ENCODE peak calls at places on chromosome 7, in five cellular contexts. R is substantia nigra, S is fibroblast of lung, G is adrenal gland, H is aorta. E is an unnamed sample.

GRCh38 chr7:158143196-158144120 is 444.2 kb downstream of the PTPRN2 start:
- DNase-seq in S (no peak), H (peak), R (no peak), G (no peak), E (no peak)

GRCh38 chr7:885261-885892 is 9.0 kb downstream of the GET4 start:
- DNase-seq in H (peak), R (no peak), G (no peak), S (no peak), E (no peak)

GRCh38 chr7:3892167-3892566 is 591.1 kb downstream of the SDK1 start:
- DNase-seq in G (no peak), S (no peak), R (no peak), H (no peak), E (no peak)

GRCh38 chr7:87511510-87511909 is 36.0 kb upstream of the ABCB4 start:
- DNase-seq in S (no peak), H (no peak), R (no peak), G (no peak), E (no peak)

GRCh38 chr7:116322541-116322940 is 112.2 kb downstream of the TES start:
- DNase-seq in S (peak), H (no peak), R (no peak), G (no peak), E (no peak)

GRCh38 chr7:67022501-67022900 is 25.9 kb downstream of the TYW1 start:
- DNase-seq in R (no peak), S (no peak), G (no peak), H (no peak), E (no peak)

GRCh38 chr7:104652434-104652833 is 324.0 kb downstream of the LHFPL3 start:
- DNase-seq in H (no peak), S (no peak), G (no peak), R (no peak), E (no peak)

GRCh38 chr7:120583835-120584586 is 273.9 kb downstream of the TSPAN12 start:
- DNase-seq in R (no peak), H (no peak), G (no peak), S (peak), E (no peak)

GRCh38 chr7:105906169-105906568 is 29.8 kb upstream of the ATXN7L1 start:
- DNase-seq in H (no peak), G (no peak), S (no peak), R (no peak), E (no peak)

GRCh38 chr7:106012935-106013439 is 49.9 kb downstream of the CDHR3 start:
- DNase-seq in G (no peak), S (peak), R (no peak), H (no peak), E (no peak)

GRCh38 chr7:122628651-122629411 is 70.1 kb downstream of the RNF133 start:
- DNase-seq in S (peak), H (no peak), G (no peak), R (no peak), E (no peak)

GRCh38 chr7:128796325-128796724 is 4.6 kb downstream of the CCDC136 start:
- DNase-seq in H (no peak), G (no peak), R (no peak), S (peak), E (no peak)

GRCh38 chr7:22442187-22442886 is 57.7 kb downstream of the STEAP1B start:
- DNase-seq in G (no peak), R (no peak), S (no peak), H (no peak), E (no peak)

GRCh38 chr7:12212051-12212485 is 974 bp downstream of the TMEM106B start:
- DNase-seq in R (no peak), G (peak), S (peak), H (no peak), E (no peak)

GRCh38 chr7:75534727-75535307 is 42.7 kb downstream of the SPDYE5 start:
- DNase-seq in H (no peak), S (peak), G (no peak), R (no peak), E (no peak)

GRCh38 chr7:39530996-39531395 is 35.2 kb upstream of the YAE1 start:
- DNase-seq in G (no peak), R (no peak), S (no peak), H (no peak), E (no peak)

GRCh38 chr7:115748123-115748738 is 282.3 kb downstream of the TFEC start:
- DNase-seq in S (no peak), G (no peak), H (no peak), R (no peak), E (no peak)

GRCh38 chr7:154409703-154410311 is 357.6 kb downstream of the DPP6 start:
- DNase-seq in R (no peak), H (no peak), S (peak), G (no peak), E (no peak)

GRCh38 chr7:155090647-155091046 is 20.5 kb downstream of the HTR5A start:
- DNase-seq in H (no peak), G (no peak), R (no peak), S (no peak), E (no peak)

GRCh38 chr7:11592699-11593098 is 239.3 kb downstream of the THSD7A start:
- DNase-seq in G (no peak), R (no peak), S (peak), H (no peak), E (no peak)

GRCh38 chr7:27148776-27149641 is 1.4 kb upstream of the HOXA6 start:
- DNase-seq in G (peak), S (no peak), H (no peak), R (no peak), E (no peak)

GRCh38 chr7:135991322-135991721 is 14.2 kb upstream of the MTPN start:
- DNase-seq in R (no peak), H (no peak), S (peak), G (no peak), E (no peak)

GRCh38 chr7:99126921-99127553 is 16.9 kb downstream of the SMURF1 start:
- DNase-seq in S (no peak), G (peak), R (no peak), H (no peak), E (no peak)

GRCh38 chr7:29281782-29282541 is 87.4 kb downstream of the CHN2 start:
- DNase-seq in H (no peak), R (peak), G (no peak), S (peak), E (peak)

GRCh38 chr7:1455241-1455939 is 3.9 kb downstream of the MICALL2 start:
- DNase-seq in R (no peak), G (no peak), S (no peak), H (no peak), E (no peak)

GRCh38 chr7:80781146-80781545 is 137.7 kb downstream of the SEMA3C start:
- DNase-seq in R (no peak), S (no peak), H (no peak), G (no peak), E (no peak)

GRCh38 chr7:84379446-84379845 is 184.9 kb upstream of the SEMA3A start:
- DNase-seq in G (no peak), H (no peak), R (no peak), S (no peak), E (no peak)

GRCh38 chr7:29265208-29265923 is 70.8 kb downstream of the CHN2 start:
- DNase-seq in S (peak), H (no peak), R (no peak), G (peak), E (no peak)

GRCh38 chr7:97064972-97065587 is 40.4 kb upstream of the DLX5 start:
- DNase-seq in G (peak), S (peak), R (no peak), H (no peak), E (no peak)

GRCh38 chr7:157637216-157637954 is 300.6 kb downstream of the DNAJB6 start:
- DNase-seq in H (no peak), G (no peak), S (no peak), R (no peak), E (no peak)

GRCh38 chr7:11786186-11786585 is 45.8 kb downstream of the THSD7A start:
- DNase-seq in G (no peak), S (peak), H (no peak), R (no peak), E (no peak)

GRCh38 chr7:8283968-8284367 is 22.0 kb upstream of the ICA1 start:
- DNase-seq in G (no peak), R (no peak), S (no peak), H (no peak), E (no peak)

GRCh38 chr7:3168370-3168769 is 124.7 kb upstream of the CARD11 start:
- DNase-seq in G (no peak), R (no peak), S (no peak), H (no peak), E (no peak)

GRCh38 chr7:111352319-111352718 is 210.0 kb downstream of the IMMP2L start:
- DNase-seq in S (no peak), G (no peak), H (no peak), R (no peak), E (no peak)

GRCh38 chr7:13198741-13199140 is 511.3 kb downstream of the ARL4A start:
- DNase-seq in H (no peak), S (peak), G (no peak), R (no peak), E (no peak)

GRCh38 chr7:131424219-131424822 is 96.6 kb downstream of the MKLN1 start:
- DNase-seq in H (no peak), S (peak), G (no peak), R (no peak), E (no peak)

GRCh38 chr7:129502708-129503685 is 666 bp downstream of the SMKR1 start:
- DNase-seq in G (no peak), R (no peak), H (no peak), S (no peak), E (no peak)

GRCh38 chr7:142560166-142560565 is 189.1 kb upstream of the PRSS1 start:
- DNase-seq in H (no peak), S (peak), R (no peak), G (no peak), E (no peak)
- H3K27ac ChIP-seq in H (no peak), S (peak), R (no peak), G (no peak), E (no peak)

DNA sequence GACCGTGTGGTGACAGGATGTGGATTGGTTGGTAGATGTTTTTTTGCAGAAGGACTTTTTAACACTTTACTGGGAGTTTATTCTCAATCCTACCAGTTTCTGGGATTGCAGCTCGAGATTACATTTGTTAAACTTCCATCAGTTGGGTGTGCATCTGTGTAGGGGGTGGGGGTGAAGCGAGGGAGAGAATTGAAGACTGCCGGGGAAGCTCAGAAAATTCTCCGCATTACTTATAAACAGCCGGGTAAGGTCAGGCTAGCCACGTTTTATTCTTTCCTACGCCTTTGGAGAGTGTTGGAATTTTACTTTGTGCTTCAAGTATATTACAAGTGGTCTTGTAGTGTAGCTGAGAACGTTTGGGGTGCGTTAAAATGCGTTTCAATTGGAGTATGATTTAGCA is 1.1 kb downstream of the PALS2 start:
- DNase-seq in S (peak), R (no peak), H (no peak), G (no peak), E (no peak)
- H3K27ac ChIP-seq in S (peak), R (no peak), H (no peak), G (peak), E (no peak)

DNA sequence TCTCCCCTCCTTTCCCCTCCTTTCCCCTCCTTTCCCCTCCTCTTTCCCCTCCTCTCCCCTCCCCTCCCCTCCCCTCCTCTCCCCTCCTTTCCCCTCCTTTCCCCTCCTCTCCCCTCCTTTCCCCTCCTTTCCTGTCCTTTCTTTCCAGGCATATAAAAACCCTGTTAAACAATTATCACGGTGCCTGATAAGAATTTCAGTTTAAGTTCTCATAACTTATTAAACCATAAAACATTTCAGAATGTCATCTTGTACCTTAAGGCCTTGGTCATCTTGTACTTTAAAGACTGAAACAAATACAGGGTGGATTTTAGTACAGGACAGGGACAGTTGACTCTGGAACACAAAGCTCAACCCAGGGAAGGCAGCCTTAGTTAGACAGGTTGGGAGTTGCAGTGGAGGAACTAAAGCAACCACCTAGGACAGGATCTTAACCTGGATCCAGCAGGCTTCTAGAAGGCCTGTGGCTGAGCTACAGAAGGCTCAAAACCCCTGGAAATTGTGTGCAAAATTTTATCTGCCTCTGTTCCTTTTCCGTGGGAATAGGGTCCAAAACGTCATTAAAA is 1.2 kb downstream of the AGR3 start:
- DNase-seq in H (no peak), R (no peak), G (no peak), S (no peak), E (no peak)
- H3K27ac ChIP-seq in H (no peak), R (no peak), G (no peak), S (no peak), E (no peak)

GRCh38 chr7:140640727-140641531 is at the start of gene DENND2A:
- DNase-seq in G (no peak), S (peak), H (peak), R (peak), E (peak)

GRCh38 chr7:140639366-140640053 is 1.1 kb downstream of the DENND2A start:
- DNase-seq in R (no peak), G (no peak), H (peak), S (peak), E (peak)

GRCh38 chr7:140638311-140638791 is 2.3 kb downstream of the DENND2A start:
- DNase-seq in S (peak), G (no peak), H (peak), R (no peak), E (no peak)

GRCh38 chr7:140641532-140642191 is 1.0 kb upstream of the DENND2A start:
- DNase-seq in S (no peak), R (no peak), G (no peak), H (peak), E (no peak)

DNA sequence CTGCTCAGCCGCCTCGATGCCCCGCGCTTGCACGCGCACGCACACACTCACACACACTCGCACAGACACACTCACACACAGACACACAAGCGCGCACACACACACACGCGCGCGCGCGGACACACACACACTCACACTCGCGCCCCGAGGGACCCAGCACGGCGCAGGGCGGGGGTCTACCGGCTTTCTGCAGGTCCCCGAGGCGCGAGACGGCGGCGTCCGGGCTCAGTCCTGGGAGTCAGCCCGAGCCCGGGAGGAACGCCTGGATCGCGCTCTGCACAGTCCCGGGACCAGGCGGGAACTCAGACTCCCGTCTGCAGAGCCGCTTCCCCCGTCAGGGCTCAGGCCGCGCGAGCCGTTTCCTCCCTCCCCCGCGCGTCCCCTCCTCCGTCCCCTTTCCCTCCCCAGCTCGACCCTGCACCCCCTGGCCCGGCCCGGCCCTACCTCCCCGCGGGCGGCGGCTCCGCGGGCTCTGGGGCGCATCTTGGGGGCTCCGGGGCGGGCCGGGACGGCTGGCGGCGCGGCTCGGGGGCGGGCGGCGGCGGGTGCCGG is 477 bp downstream of the DENND2A start:
- DNase-seq in R (no peak), G (no peak), S (peak), H (peak), E (peak)
- H3K27ac ChIP-seq in R (peak), G (peak), S (peak), H (no peak), E (peak)

GRCh38 chr7:79157281-79157680 is 296.2 kb downstream of the MAGI2 start:
- DNase-seq in S (no peak), R (no peak), G (no peak), H (no peak), E (no peak)
- H3K27ac ChIP-seq in S (no peak), R (no peak), G (no peak), H (no peak), E (no peak)

DNA sequence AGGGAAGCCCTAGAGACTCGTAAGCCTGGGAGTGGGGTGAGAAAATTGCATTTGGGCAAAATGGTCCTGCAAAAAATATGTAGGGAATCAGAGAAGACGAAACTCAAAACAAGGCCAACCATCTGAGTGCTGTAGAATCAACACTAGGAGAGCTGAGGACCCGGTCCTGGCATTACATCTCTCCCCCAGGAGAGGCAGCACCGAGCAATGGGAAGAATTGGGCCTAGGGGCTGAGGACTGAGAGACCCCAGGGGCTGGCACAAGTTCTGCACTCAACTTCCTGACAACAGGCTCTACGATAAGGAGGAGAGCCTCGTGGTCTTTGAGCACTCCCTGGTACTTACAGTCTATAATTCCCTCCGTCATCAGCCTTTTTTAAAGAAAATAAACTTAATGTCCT is 47.6 kb downstream of the BPGM start:
- DNase-seq in R (no peak), G (no peak), H (no peak), S (no peak), E (no peak)
- H3K27ac ChIP-seq in R (no peak), G (peak), H (peak), S (peak), E (no peak)

GRCh38 chr7:65279795-65280194 is 93.9 kb upstream of the ZNF92 start:
- DNase-seq in G (no peak), H (no peak), R (no peak), S (no peak), E (no peak)
- H3K27ac ChIP-seq in G (no peak), H (no peak), R (no peak), S (no peak), E (no peak)

GRCh38 chr7:43701929-43702328 is 27.4 kb downstream of the COA1 start:
- DNase-seq in H (no peak), G (no peak), R (no peak), S (no peak), E (no peak)
- H3K27ac ChIP-seq in H (no peak), G (no peak), R (no peak), S (no peak), E (no peak)